ENCODE peak calls at places on chromosomes 1 and 21, in four cellular contexts. I is MM.1S, M is left lung, C is nephron progenitor cell. D is an unnamed sample.

GRCh38 chr1:171606402-171606941 is 15.6 kb upstream of the MYOCOS start:
- DNase-seq in I (no peak), M (no peak), C (no peak), D (no peak)

GRCh38 chr1:19034721-19035120 is 78.2 kb upstream of the IFFO2 start:
- DNase-seq in I (no peak), M (no peak), C (no peak), D (no peak)

GRCh38 chr1:56378376-56379070 is 200.8 kb downstream of the PLPP3 start:
- DNase-seq in I (no peak), M (no peak), C (peak), D (no peak)

GRCh38 chr21:39633770-39634181 is 21.0 kb downstream of the B3GALT5 start:
- DNase-seq in I (no peak), M (no peak), C (no peak), D (no peak)

GRCh38 chr1:241499910-241500309 is 19.6 kb downstream of the FH start:
- DNase-seq in I (peak), M (no peak), C (no peak), D (no peak)

GRCh38 chr1:153357076-153357852 is 390 bp upstream of the S100A9 start:
- DNase-seq in I (no peak), M (peak), C (no peak), D (peak)

GRCh38 chr1:75328691-75329090 is 194.5 kb downstream of the LHX8 start:
- DNase-seq in I (no peak), M (no peak), C (no peak), D (no peak)

GRCh38 chr1:52296345-52296744 is 69.7 kb downstream of the CC2D1B start:
- DNase-seq in I (peak), M (no peak), C (no peak), D (no peak)

GRCh38 chr1:203860396-203860951 is 925 bp upstream of the SNRPE start:
- DNase-seq in I (no peak), M (no peak), C (no peak), D (no peak)

GRCh38 chr1:200889571-200889970 is 5.1 kb upstream of the INAVA start:
- DNase-seq in I (no peak), M (no peak), C (no peak), D (no peak)

GRCh38 chr1:55483523-55483922 is 268.4 kb upstream of the USP24 start:
- DNase-seq in I (no peak), M (no peak), C (no peak), D (no peak)

GRCh38 chr1:208101661-208102431 is 142.3 kb downstream of the PLXNA2 start:
- DNase-seq in I (no peak), M (no peak), C (no peak), D (no peak)

GRCh38 chr1:54965624-54966340 is 14.6 kb upstream of the TMEM61 start:
- DNase-seq in I (peak), M (peak), C (no peak), D (peak)

GRCh38 chr1:172950528-172950927 is 100.2 kb downstream of the TNFSF18 start:
- DNase-seq in I (no peak), M (no peak), C (no peak), D (no peak)

GRCh38 chr1:41851589-41851988 is 67.1 kb downstream of the HIVEP3 start:
- DNase-seq in I (no peak), M (peak), C (no peak), D (peak)

GRCh38 chr1:27572019-27572678 is 31.8 kb downstream of the AHDC1 start:
- DNase-seq in I (no peak), M (no peak), C (peak), D (no peak)

GRCh38 chr1:42941640-42942330 is 16.9 kb downstream of the SLC2A1 start:
- DNase-seq in I (no peak), M (peak), C (no peak), D (peak)

GRCh38 chr1:14476170-14476955 is 122.1 kb upstream of the KAZN start:
- DNase-seq in I (no peak), M (no peak), C (no peak), D (no peak)

GRCh38 chr21:45557611-45558043 is 15.4 kb upstream of the SLC19A1 start:
- DNase-seq in I (no peak), M (peak), C (no peak), D (no peak)

GRCh38 chr1:88286716-88287115 is 397.4 kb upstream of the PKN2 start:
- DNase-seq in I (no peak), M (no peak), C (no peak), D (no peak)

GRCh38 chr1:101008229-101008628 is 17.4 kb downstream of the DPH5 start:
- DNase-seq in I (no peak), M (no peak), C (no peak), D (no peak)

GRCh38 chr1:81954388-81955023 is 153.8 kb downstream of the ADGRL2 start:
- DNase-seq in I (no peak), M (no peak), C (no peak), D (no peak)

GRCh38 chr1:241834733-241835377 is 13.1 kb upstream of the EXO1 start:
- DNase-seq in I (peak), M (no peak), C (no peak), D (no peak)

GRCh38 chr1:34500451-34500850 is 254.4 kb upstream of the GJB5 start:
- DNase-seq in I (peak), M (no peak), C (peak), D (no peak)

GRCh38 chr1:155933591-155934096 is 569 bp downstream of the KHDC4 start:
- DNase-seq in I (no peak), M (no peak), C (no peak), D (no peak)

GRCh38 chr1:41833519-41834000 is 85.2 kb downstream of the HIVEP3 start:
- DNase-seq in I (no peak), M (no peak), C (no peak), D (no peak)

GRCh38 chr1:231028676-231029075 is 11.4 kb downstream of the FAM89A start:
- DNase-seq in I (no peak), M (no peak), C (no peak), D (no peak)

GRCh38 chr1:7229186-7229585 is 443.9 kb downstream of the CAMTA1 start:
- DNase-seq in I (no peak), M (no peak), C (no peak), D (no peak)

GRCh38 chr21:41726970-41727783 is 39.7 kb downstream of the RIPK4 start:
- DNase-seq in I (no peak), M (no peak), C (no peak), D (no peak)

GRCh38 chr1:18998016-18998724 is 41.7 kb upstream of the IFFO2 start:
- DNase-seq in I (no peak), M (no peak), C (no peak), D (no peak)

GRCh38 chr1:9481048-9481447 is 58.2 kb upstream of the SLC25A33 start:
- DNase-seq in I (no peak), M (no peak), C (no peak), D (no peak)

GRCh38 chr1:92903765-92904164 is 57.5 kb downstream of the DIPK1A start:
- DNase-seq in I (peak), M (no peak), C (no peak), D (no peak)

GRCh38 chr1:226479432-226479831 is 69.1 kb upstream of the STUM start:
- DNase-seq in I (no peak), M (no peak), C (no peak), D (no peak)

DNA sequence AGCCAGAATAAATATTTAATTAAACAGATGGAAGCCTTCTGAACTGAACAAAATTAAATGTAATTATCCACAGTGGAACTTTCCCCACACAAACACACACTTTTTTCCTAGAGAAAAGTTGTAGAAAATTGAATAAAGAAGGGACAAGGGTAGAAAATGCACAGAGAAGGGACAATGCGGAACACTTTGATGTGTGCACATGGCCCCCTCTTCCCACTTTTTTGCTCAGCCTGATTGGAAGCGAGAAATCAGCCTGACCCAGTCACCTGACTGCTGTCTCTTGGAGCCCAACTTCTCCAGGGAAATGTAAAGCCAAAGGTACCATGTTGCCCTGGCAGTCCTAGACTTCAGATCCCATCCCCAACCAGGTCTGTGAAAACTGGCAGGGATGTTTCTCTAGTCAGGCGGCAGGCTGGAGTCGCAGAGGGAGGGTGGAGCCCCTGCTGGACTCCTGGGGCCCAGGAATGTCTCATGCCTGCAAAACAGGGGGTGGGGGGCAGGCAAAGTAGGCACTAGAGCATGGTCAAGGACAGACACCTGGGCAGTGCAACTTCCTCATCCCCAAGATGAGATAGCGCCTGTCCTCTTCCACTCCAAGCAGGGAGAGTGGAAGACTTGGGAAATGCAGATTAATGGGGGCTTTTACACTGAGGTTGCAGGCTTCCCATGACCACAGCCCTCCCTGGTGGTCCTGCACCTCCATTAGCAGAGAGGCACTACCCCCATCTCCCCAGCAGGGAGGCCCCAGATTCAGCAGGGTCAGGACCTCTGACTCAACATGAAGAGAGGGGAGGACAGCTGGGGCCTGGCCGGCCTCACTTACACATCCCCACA is 2.8 kb downstream of the CERS2 start:
- DNase-seq in I (no peak), M (peak), C (no peak), D (peak)
- TF ChIP-seq CTCF in I (peak), M (no peak), C (no peak), D (peak)

GRCh38 chr1:151485685-151486255 is 25.4 kb upstream of the CGN start:
- DNase-seq in I (no peak), M (no peak), C (no peak), D (no peak)
- TF ChIP-seq CTCF in I (no peak), M (no peak), C (no peak), D (no peak)

DNA sequence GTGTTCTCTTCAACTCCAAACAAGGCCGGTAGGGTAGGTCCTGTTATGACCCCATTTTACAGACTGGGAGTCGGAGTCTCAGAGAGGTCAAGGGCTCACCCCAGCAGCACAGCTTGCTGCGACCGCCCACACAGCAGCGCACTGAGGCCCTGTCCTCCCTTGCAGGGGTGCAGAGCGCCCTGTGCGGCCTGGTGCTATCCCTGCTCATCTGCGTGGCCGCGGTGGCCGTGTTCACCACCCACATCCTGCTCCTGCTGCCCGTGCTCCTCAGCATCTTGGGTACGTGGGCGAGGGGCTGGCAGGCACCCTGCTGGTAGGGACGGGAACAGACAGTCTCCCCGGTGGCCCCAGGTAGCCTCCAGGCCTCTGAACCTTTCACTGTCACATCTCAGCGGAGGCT is 55.9 kb downstream of the DISP3 start:
- DNase-seq in I (no peak), M (no peak), C (no peak), D (peak)
- TF ChIP-seq CTCF in I (no peak), M (no peak), C (no peak), D (no peak)

DNA sequence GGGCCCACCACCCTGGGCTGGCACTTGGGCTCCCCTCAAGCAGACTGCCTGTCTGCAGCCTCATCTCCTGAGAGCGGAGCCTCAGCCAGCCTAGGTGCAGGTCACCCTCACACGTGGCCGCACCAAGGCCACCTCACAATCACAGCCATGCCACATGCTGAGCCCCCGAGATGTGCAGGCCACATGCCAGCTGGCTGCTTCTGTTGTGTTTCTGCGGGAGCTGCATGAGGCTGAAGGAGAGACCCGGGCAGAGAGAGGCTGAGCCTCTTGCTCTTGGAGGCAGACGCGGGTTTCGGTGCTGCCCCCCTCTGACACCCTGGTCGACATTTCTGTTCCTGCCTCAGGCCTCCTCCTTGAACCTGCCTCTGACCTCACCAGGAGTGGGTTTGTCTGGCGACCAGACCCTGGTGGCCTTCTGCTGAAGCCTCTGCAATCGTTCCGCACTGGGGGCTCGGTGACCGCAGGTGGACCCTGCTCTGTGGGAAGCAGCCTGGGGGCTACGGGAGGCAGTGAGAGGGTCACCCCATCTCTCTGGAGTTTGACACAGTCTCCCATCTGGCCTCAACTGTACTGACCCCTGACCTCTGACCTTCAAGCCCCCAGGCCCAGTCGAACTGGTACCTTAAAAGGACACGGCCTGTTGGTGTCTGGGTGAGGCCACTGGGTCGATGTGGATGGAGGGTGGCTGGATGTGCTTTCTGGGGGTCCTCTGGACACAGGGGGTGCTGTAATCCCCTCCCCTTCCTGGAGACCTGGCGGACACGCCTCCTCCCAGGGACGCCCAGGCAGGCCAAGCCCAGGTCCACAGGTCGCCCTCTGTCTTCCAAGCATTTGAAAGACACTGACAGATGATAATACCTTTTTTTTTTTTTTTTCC is 13.0 kb upstream of the C1orf174 start:
- DNase-seq in I (no peak), M (peak), C (no peak), D (no peak)
- TF ChIP-seq CTCF in I (no peak), M (no peak), C (no peak), D (no peak)

GRCh38 chr1:26234644-26235384 is 814 bp downstream of the CEP85 start:
- DNase-seq in I (peak), M (no peak), C (no peak), D (no peak)
- TF ChIP-seq CTCF in I (no peak), M (no peak), C (no peak), D (no peak)

DNA sequence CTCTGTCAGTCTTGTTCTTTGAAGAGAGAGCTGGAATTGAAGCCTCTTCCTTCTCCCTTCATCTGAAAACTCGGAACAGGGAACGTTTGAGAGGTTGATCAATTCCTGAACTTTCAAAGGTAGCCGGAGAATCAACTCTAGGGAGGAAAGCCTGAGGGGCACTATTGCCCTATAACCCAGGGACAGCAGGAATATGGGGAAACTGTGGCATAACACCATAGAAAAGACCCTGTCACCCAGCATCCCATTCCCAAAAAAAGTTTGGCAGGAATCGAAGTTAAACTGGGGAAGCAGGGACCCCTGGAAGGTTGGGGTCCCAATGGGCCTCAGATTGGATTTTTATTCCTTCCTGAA is 5.1 kb upstream of the NHLH1 start:
- DNase-seq in I (no peak), M (no peak), C (no peak), D (no peak)
- TF ChIP-seq CTCF in I (no peak), M (no peak), C (no peak), D (no peak)

DNA sequence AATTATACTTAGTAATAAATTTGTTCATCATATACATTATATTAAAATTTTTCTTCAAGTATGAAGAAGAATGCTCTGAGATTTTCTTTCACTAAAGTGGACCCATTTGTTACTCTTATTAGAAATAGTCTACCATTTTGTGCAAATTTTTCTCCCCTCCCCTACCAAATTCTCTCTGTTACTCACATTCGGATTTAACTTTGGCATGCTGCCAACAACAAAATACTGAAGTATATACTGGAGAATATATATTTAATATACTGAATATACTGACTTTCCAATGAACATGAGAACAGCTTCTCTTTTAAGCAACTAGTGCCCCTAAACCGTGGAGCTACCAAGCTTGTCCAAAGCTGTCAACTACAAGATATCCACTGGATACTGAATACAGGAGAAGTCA is 57.2 kb downstream of the CENPF start:
- DNase-seq in I (no peak), M (no peak), C (no peak), D (no peak)
- TF ChIP-seq CTCF in I (no peak), M (no peak), C (no peak), D (no peak)

GRCh38 chr1:108570128-108570527 is 10.2 kb downstream of the EEIG2 start:
- DNase-seq in I (peak), M (no peak), C (no peak), D (no peak)
- TF ChIP-seq CTCF in I (peak), M (no peak), C (peak), D (peak)

GRCh38 chr21:33763573-33763881 is 121.2 kb downstream of the ITSN1 start:
- DNase-seq in I (no peak), M (no peak), C (no peak), D (no peak)

GRCh38 chr21:33767236-33767635 is 124.9 kb downstream of the ITSN1 start:
- DNase-seq in I (no peak), M (no peak), C (no peak), D (no peak)

GRCh38 chr21:33762798-33763572 is 120.7 kb downstream of the ITSN1 start:
- DNase-seq in I (no peak), M (no peak), C (no peak), D (no peak)

GRCh38 chr21:33760641-33761103 is 118.4 kb downstream of the ITSN1 start:
- DNase-seq in I (no peak), M (no peak), C (no peak), D (no peak)

DNA sequence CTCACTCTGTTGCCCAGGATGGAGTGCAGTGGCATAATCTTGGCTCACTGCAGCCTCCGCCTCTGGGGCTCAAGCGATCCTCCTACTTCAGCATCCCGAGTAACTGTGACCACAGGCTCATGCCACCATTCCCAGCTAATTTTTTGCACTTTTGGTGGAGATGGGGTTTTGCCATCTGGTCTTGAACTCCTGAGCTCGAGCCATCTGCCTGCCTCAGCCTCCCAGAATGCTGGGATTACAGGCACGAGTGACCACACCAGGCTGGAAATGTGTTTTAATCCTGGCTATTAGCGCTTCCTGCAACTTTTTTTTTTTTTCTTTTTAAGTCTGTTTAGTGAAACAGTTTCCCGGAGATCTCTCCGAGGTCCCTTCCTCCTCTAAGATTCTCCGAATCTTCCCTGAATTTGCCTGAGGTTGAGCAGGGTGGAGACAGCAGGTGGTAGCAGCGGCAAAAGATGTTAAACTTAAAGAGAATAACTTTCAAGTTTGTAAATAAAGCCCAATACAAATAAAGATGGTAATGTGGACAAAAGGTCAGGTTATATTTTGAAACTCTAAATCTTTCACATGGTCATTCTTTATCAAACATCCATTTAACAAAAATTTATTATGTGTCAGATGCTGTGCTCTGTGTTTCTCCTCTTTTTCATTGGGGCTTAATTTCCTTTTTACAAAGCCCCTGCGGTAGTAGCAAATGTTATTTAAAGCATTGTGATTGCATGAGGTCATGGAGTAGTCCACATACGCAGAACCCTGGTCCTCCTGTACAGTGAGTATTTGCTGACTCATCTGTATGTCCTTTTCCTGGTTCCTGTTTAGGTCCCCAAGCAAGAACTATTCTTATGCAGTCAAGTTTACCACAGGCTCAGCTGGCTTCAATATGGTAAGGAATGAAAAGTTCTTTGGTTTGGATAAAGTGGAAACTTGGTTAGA is 119.1 kb downstream of the ITSN1 start:
- DNase-seq in I (peak), M (no peak), C (no peak), D (no peak)
- TF ChIP-seq CTCF in I (no peak), M (no peak), C (no peak), D (no peak)

D was measured in CD14-positive monocyte.